ENCODE peak calls at places on chromosomes 4 and X, in ten cellular contexts. I, Y, U, Z, M, O, P, N, R and F are unnamed samples.

GRCh38 chr4:151013491-151013890 is 1.6 kb downstream of the LRBA start:
- DNase-seq in I (no peak), Y (no peak), U (no peak), Z (no peak), M (no peak), O (no peak), P (no peak), N (no peak), R (no peak), F (no peak)

GRCh38 chr4:73683033-73683432 is 57.3 kb upstream of the CXCL8 start:
- DNase-seq in I (no peak), Y (no peak), U (no peak), Z (no peak), M (no peak), O (no peak), P (no peak), N (no peak), R (no peak), F (no peak)

GRCh38 chr4:154559141-154559841 is 3.5 kb upstream of the FGB start:
- DNase-seq in I (peak; percentile 86), Y (peak; percentile 50), U (no peak), Z (peak; percentile 70), M (peak; percentile 50), O (no peak), P (no peak), N (peak; percentile 54), R (no peak), F (peak; percentile 16)

GRCh38 chrX:75278991-75279390 is 5.1 kb downstream of the UPRT start:
- DNase-seq in I (peak; percentile 25), Y (no peak), U (no peak), Z (no peak), M (peak; percentile 17), O (no peak), P (no peak), N (no peak), R (no peak), F (no peak)

GRCh38 chrX:19840899-19841648 is 46.3 kb downstream of the SH3KBP1 start:
- DNase-seq in I (no peak), Y (no peak), U (no peak), Z (no peak), M (peak; percentile 14), O (peak; percentile 23), P (no peak), N (no peak), R (no peak), F (no peak)

GRCh38 chrX:85851418-85851817 is 195.9 kb downstream of the CHM start:
- DNase-seq in I (peak; percentile 34), Y (peak; percentile 3), U (peak; percentile 26), Z (no peak), M (no peak), O (no peak), P (no peak), N (no peak), R (no peak), F (no peak)

GRCh38 chr4:150501019-150501727 is 80.8 kb upstream of the MAB21L2 start:
- DNase-seq in I (peak; percentile 91), Y (no peak), U (no peak), Z (no peak), M (peak; percentile 80), O (no peak), P (no peak), N (no peak), R (no peak), F (peak; percentile 90)

GRCh38 chr4:177251237-177251636 is 58.4 kb upstream of the NEIL3 start:
- DNase-seq in I (no peak), Y (no peak), U (peak; percentile 15), Z (no peak), M (no peak), O (peak; percentile 12), P (no peak), N (no peak), R (no peak), F (no peak)

GRCh38 chr4:138461065-138461464 is 218.9 kb upstream of the SLC7A11 start:
- DNase-seq in I (no peak), Y (no peak), U (no peak), Z (no peak), M (no peak), O (no peak), P (no peak), N (no peak), R (no peak), F (no peak)

GRCh38 chrX:107672955-107673378 is 44.7 kb downstream of the PRPS1 start:
- DNase-seq in I (peak; percentile 95), Y (peak; percentile 61), U (peak; percentile 87), Z (peak; percentile 63), M (peak; percentile 66), O (peak; percentile 89), P (no peak), N (no peak), R (peak; percentile 86), F (peak; percentile 85)

GRCh38 chr4:89661490-89661889 is 175.5 kb downstream of the SNCA start:
- DNase-seq in I (peak; percentile 78), Y (no peak), U (no peak), Z (no peak), M (peak; percentile 66), O (no peak), P (peak; percentile 76), N (no peak), R (no peak), F (peak; percentile 59)

DNA sequence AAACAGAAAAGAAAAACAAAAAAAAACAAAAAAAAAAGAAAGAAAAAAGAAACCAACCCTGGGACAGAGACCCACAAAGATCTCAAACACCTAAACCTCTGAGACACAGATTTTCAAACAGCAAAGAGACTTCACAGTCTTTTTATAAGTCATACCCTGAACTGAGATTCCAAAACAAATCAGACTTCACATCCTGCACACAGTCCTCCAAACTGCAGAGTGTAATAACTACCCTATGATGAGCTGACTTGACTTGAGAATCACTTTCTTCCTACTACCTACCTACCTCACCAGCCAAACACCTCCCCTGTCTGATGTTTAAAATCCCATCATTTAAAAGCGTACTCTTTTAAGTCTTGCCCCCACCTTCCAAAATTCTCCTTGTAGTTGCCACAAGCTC is 25.2 kb upstream of the GLOD5 start:
- DNase-seq in I (no peak), Y (no peak), U (no peak), Z (no peak), M (no peak), O (peak; percentile 14), P (no peak), N (no peak), R (no peak), F (no peak)
- H3K4me3 ChIP-seq in I (peak overlapping the region; percentile 51), Y (peak overlapping the region; percentile 58), U (no peak overlapping the region), Z (peak overlapping the region; percentile 53), M (no peak overlapping the region), O (peak overlapping the region; percentile 45), P (no peak overlapping the region), N (peak overlapping the region; percentile 54), R (no peak overlapping the region), F (no peak overlapping the region)

DNA sequence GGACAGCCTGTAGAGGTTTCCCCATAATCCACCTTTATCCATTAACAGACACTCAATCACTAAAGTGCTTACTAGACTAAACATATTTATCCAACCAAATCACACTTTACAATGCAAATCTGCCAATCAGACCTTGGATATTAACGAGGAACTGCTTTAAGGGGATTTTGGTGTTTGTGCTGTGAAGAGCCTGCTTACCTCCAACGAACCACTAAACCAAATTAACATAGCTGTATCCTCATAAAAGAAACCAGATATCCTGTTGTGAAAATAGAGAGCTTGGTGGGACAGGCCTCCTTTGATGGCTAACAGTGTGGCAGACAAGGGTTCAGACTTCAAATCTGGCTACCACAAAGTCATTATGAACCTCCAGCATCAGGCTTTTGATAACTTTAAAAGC is 252.6 kb upstream of the HAND2 start:
- DNase-seq in I (no peak), Y (no peak), U (no peak), Z (peak; percentile 17), M (no peak), O (no peak), P (no peak), N (no peak), R (no peak), F (no peak)
- H3K4me3 ChIP-seq in I (no peak overlapping the region), Y (no peak overlapping the region), U (no peak overlapping the region), Z (no peak overlapping the region), M (no peak overlapping the region), O (no peak overlapping the region), P (no peak overlapping the region), N (no peak overlapping the region), R (no peak overlapping the region), F (no peak overlapping the region)

GRCh38 chr4:55949480-55949802 is 696 bp downstream of the CEP135 start:
- DNase-seq in I (no peak), Y (peak; percentile 20), U (no peak), Z (peak; percentile 1), M (no peak), O (no peak), P (no peak), N (no peak), R (no peak), F (no peak)

GRCh38 chr4:55947912-55948725 is 626 bp upstream of the CEP135 start:
- DNase-seq in I (peak; percentile 96), Y (peak; percentile 28), U (no peak), Z (peak; percentile 41), M (peak; percentile 94), O (peak; percentile 74), P (peak; percentile 65), N (peak; percentile 77), R (no peak), F (peak; percentile 80)

GRCh38 chr4:55951191-55951922 is 2.6 kb downstream of the CEP135 start:
- DNase-seq in I (no peak), Y (no peak), U (no peak), Z (no peak), M (no peak), O (no peak), P (no peak), N (no peak), R (no peak), F (no peak)

GRCh38 chr4:55948726-55949479 is at the start of gene CEP135:
- DNase-seq in I (peak; percentile 96), Y (peak; percentile 92), U (peak; percentile 96), Z (peak; percentile 88), M (peak; percentile 88), O (peak; percentile 90), P (peak; percentile 65), N (peak; percentile 62), R (peak; percentile 99), F (peak; percentile 83)

DNA sequence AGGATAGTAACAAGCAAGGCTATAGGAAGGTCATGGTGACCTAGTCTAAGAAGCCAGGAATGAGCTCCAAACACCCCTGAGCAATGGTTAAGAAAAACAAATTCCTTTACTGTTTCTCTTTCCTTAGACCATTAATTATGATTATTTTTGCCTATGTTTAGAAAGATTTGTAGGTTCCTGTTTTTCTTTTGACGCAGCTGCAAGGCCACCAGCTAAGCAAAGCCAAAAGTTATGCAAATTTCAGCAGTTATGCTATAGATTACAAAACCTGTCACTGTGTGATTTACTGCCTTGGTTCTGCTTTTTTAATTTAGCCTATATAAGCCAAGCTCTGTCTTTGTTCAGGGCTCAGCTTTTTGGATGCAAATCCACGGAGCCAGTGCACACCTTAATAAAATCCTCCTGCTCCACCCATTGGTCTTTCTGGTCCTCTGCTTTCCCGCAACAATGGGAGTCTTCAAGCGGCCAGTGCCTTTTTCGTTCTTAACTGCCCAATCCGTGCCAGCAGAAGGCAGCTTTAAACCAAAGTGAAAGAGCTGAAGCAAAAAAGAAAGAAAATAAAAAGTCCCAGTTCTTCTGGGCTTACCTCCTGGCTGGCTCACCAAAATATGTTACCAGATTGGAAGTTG is 1.4 kb upstream of the CEP135 start:
- DNase-seq in I (peak; percentile 22), Y (no peak), U (peak; percentile 13), Z (peak; percentile 2), M (no peak), O (no peak), P (no peak), N (no peak), R (no peak), F (no peak)
- H3K4me3 ChIP-seq in I (peak overlapping the region; percentile 39), Y (no peak overlapping the region), U (peak overlapping the region; percentile 66), Z (peak overlapping the region; percentile 76), M (peak overlapping the region; percentile 91), O (peak overlapping the region; percentile 88), P (peak overlapping the region; percentile 19), N (peak overlapping the region; percentile 67), R (peak overlapping the region; percentile 35), F (peak overlapping the region; percentile 67)

GRCh38 chrX:13694359-13694758 is 5.4 kb downstream of the RAB9A start:
- DNase-seq in I (peak; percentile 16), Y (no peak), U (no peak), Z (peak; percentile 57), M (peak; percentile 15), O (no peak), P (no peak), N (no peak), R (no peak), F (no peak)
- H3K4me3 ChIP-seq in I (no peak overlapping the region), Y (no peak overlapping the region), U (no peak overlapping the region), Z (no peak overlapping the region), M (no peak overlapping the region), O (no peak overlapping the region), P (no peak overlapping the region), N (no peak overlapping the region), R (no peak overlapping the region), F (no peak overlapping the region)